ENCODE peak calls at places on chromosomes 5 and 9, in five cellular contexts. One of them, this sample, is unnamed.

GRCh38 chr5:132389453-132390286 is 20.2 kb downstream of the SLC22A5 start:
- DNase-seq in neural progenitor cell: no peak
- DNase-seq in GM23248: peak
- DNase-seq in fibroblast of lung: peak
- DNase-seq in suprapubic skin: peak
- DNase-seq in this sample: peak

GRCh38 chr5:178129296-178129695 is 1.5 kb upstream of the RMND5B start:
- DNase-seq in GM23248: no peak
- DNase-seq in suprapubic skin: no peak
- DNase-seq in fibroblast of lung: no peak
- DNase-seq in neural progenitor cell: no peak
- DNase-seq in this sample: no peak

GRCh38 chr9:114497727-114498382 is 7.4 kb downstream of the WHRN start:
- DNase-seq in fibroblast of lung: no peak
- DNase-seq in suprapubic skin: no peak
- DNase-seq in GM23248: no peak
- DNase-seq in neural progenitor cell: no peak
- DNase-seq in this sample: no peak

GRCh38 chr5:149728303-149728702 is 1.8 kb upstream of the PPARGC1B start:
- DNase-seq in neural progenitor cell: peak
- DNase-seq in suprapubic skin: no peak
- DNase-seq in GM23248: peak
- DNase-seq in fibroblast of lung: no peak
- DNase-seq in this sample: no peak

GRCh38 chr5:72268753-72269410 is 51.2 kb downstream of the MRPS27 start:
- DNase-seq in GM23248: peak
- DNase-seq in neural progenitor cell: peak
- DNase-seq in fibroblast of lung: peak
- DNase-seq in suprapubic skin: no peak
- DNase-seq in this sample: peak

GRCh38 chr9:127557466-127557869 is 54.6 kb upstream of the STXBP1 start:
- DNase-seq in GM23248: peak
- DNase-seq in suprapubic skin: no peak
- DNase-seq in fibroblast of lung: peak
- DNase-seq in neural progenitor cell: peak
- DNase-seq in this sample: no peak

GRCh38 chr5:82159014-82159413 is 119.1 kb downstream of the RPS23 start:
- DNase-seq in fibroblast of lung: peak
- DNase-seq in suprapubic skin: no peak
- DNase-seq in neural progenitor cell: no peak
- DNase-seq in GM23248: peak
- DNase-seq in this sample: peak

GRCh38 chr9:137299938-137300337 is 2.1 kb downstream of the NRARP start:
- DNase-seq in GM23248: no peak
- DNase-seq in fibroblast of lung: no peak
- DNase-seq in neural progenitor cell: peak
- DNase-seq in suprapubic skin: no peak
- DNase-seq in this sample: no peak

GRCh38 chr5:149656576-149657182 is 73.4 kb upstream of the PPARGC1B start:
- DNase-seq in GM23248: peak
- DNase-seq in suprapubic skin: no peak
- DNase-seq in fibroblast of lung: no peak
- DNase-seq in neural progenitor cell: peak
- DNase-seq in this sample: peak

GRCh38 chr9:116087246-116087645 is 66.3 kb upstream of the PAPPA start:
- DNase-seq in fibroblast of lung: peak
- DNase-seq in suprapubic skin: no peak
- DNase-seq in GM23248: peak
- DNase-seq in neural progenitor cell: peak
- DNase-seq in this sample: peak

GRCh38 chr5:39376293-39376714 is 12.0 kb upstream of the C9 start:
- DNase-seq in GM23248: peak
- DNase-seq in suprapubic skin: no peak
- DNase-seq in fibroblast of lung: peak
- DNase-seq in neural progenitor cell: peak
- DNase-seq in this sample: peak

GRCh38 chr5:181107699-181108098 is 23.3 kb downstream of the OR2V1 start:
- DNase-seq in GM23248: no peak
- DNase-seq in fibroblast of lung: no peak
- DNase-seq in suprapubic skin: no peak
- DNase-seq in neural progenitor cell: no peak
- DNase-seq in this sample: no peak

GRCh38 chr9:114428466-114428865 is 40.7 kb upstream of the AKNA start:
- DNase-seq in fibroblast of lung: no peak
- DNase-seq in GM23248: no peak
- DNase-seq in neural progenitor cell: no peak
- DNase-seq in suprapubic skin: no peak
- DNase-seq in this sample: no peak

GRCh38 chr9:93467462-93467861 is 14.1 kb upstream of the FAM120AOS start:
- DNase-seq in suprapubic skin: no peak
- DNase-seq in GM23248: no peak
- DNase-seq in neural progenitor cell: no peak
- DNase-seq in fibroblast of lung: no peak
- DNase-seq in this sample: no peak

GRCh38 chr5:14202462-14202861 is 59.3 kb downstream of the TRIO start:
- DNase-seq in GM23248: peak
- DNase-seq in fibroblast of lung: no peak
- DNase-seq in neural progenitor cell: no peak
- DNase-seq in suprapubic skin: no peak
- DNase-seq in this sample: peak

GRCh38 chr9:25418974-25419373 is 259.3 kb downstream of the TUSC1 start:
- DNase-seq in suprapubic skin: no peak
- DNase-seq in fibroblast of lung: peak
- DNase-seq in neural progenitor cell: no peak
- DNase-seq in GM23248: peak
- DNase-seq in this sample: no peak

GRCh38 chr9:86035827-86036440 is 63.4 kb downstream of the GOLM1 start:
- DNase-seq in suprapubic skin: no peak
- DNase-seq in neural progenitor cell: no peak
- DNase-seq in GM23248: no peak
- DNase-seq in fibroblast of lung: no peak
- DNase-seq in this sample: no peak

GRCh38 chr5:174690256-174690655 is 34.1 kb upstream of the MSX2 start:
- DNase-seq in fibroblast of lung: peak
- DNase-seq in neural progenitor cell: peak
- DNase-seq in GM23248: peak
- DNase-seq in suprapubic skin: no peak
- DNase-seq in this sample: no peak

GRCh38 chr5:113776832-113777525 is 263.5 kb downstream of the YTHDC2 start:
- DNase-seq in GM23248: peak
- DNase-seq in suprapubic skin: no peak
- DNase-seq in fibroblast of lung: no peak
- DNase-seq in neural progenitor cell: no peak
- DNase-seq in this sample: no peak

GRCh38 chr9:69599232-69599971 is 72.8 kb downstream of the APBA1 start:
- DNase-seq in suprapubic skin: no peak
- DNase-seq in fibroblast of lung: no peak
- DNase-seq in GM23248: peak
- DNase-seq in neural progenitor cell: no peak
- DNase-seq in this sample: no peak

GRCh38 chr5:113106821-113107220 is 130.2 kb downstream of the DCP2 start:
- DNase-seq in fibroblast of lung: no peak
- DNase-seq in GM23248: no peak
- DNase-seq in suprapubic skin: no peak
- DNase-seq in neural progenitor cell: no peak
- DNase-seq in this sample: no peak

GRCh38 chr5:132369012-132369470 is 469 bp upstream of the SLC22A5 start:
- DNase-seq in suprapubic skin: no peak
- DNase-seq in neural progenitor cell: no peak
- DNase-seq in GM23248: no peak
- DNase-seq in fibroblast of lung: peak
- DNase-seq in this sample: no peak

GRCh38 chr5:147611483-147611882 is 101.6 kb upstream of the DPYSL3 start:
- DNase-seq in neural progenitor cell: peak
- DNase-seq in GM23248: no peak
- DNase-seq in fibroblast of lung: no peak
- DNase-seq in suprapubic skin: no peak
- DNase-seq in this sample: no peak

GRCh38 chr9:74218374-74219063 is 278.6 kb upstream of the RORB start:
- DNase-seq in GM23248: no peak
- DNase-seq in neural progenitor cell: no peak
- DNase-seq in suprapubic skin: no peak
- DNase-seq in fibroblast of lung: no peak
- DNase-seq in this sample: no peak

GRCh38 chr9:95316794-95317118 is 753 bp downstream of the FANCC start:
- DNase-seq in fibroblast of lung: peak
- DNase-seq in neural progenitor cell: peak
- DNase-seq in GM23248: peak
- DNase-seq in suprapubic skin: peak
- DNase-seq in this sample: peak

GRCh38 chr9:107488400-107489143 is 997 bp downstream of the KLF4 start:
- DNase-seq in suprapubic skin: peak
- DNase-seq in neural progenitor cell: peak
- DNase-seq in fibroblast of lung: peak
- DNase-seq in GM23248: peak
- DNase-seq in this sample: peak

GRCh38 chr5:127567026-127567768 is 49.8 kb downstream of the PRRC1 start:
- DNase-seq in neural progenitor cell: no peak
- DNase-seq in fibroblast of lung: no peak
- DNase-seq in GM23248: no peak
- DNase-seq in suprapubic skin: no peak
- DNase-seq in this sample: no peak

GRCh38 chr9:134316444-134317160 is 9.7 kb upstream of the RXRA start:
- DNase-seq in suprapubic skin: peak
- DNase-seq in neural progenitor cell: no peak
- DNase-seq in fibroblast of lung: peak
- DNase-seq in GM23248: peak
- DNase-seq in this sample: no peak

GRCh38 chr5:112245616-112246015 is 173.5 kb downstream of the EPB41L4A start:
- DNase-seq in neural progenitor cell: peak
- DNase-seq in fibroblast of lung: no peak
- DNase-seq in suprapubic skin: no peak
- DNase-seq in GM23248: no peak
- DNase-seq in this sample: no peak

GRCh38 chr9:75775966-75776691 is 114.3 kb upstream of the PCSK5 start:
- DNase-seq in GM23248: no peak
- DNase-seq in fibroblast of lung: no peak
- DNase-seq in neural progenitor cell: no peak
- DNase-seq in suprapubic skin: no peak
- DNase-seq in this sample: no peak

GRCh38 chr9:127405344-127406125 is 8.6 kb downstream of the SLC2A8 start:
- DNase-seq in neural progenitor cell: no peak
- DNase-seq in GM23248: no peak
- DNase-seq in fibroblast of lung: no peak
- DNase-seq in suprapubic skin: no peak
- DNase-seq in this sample: no peak

GRCh38 chr5:33701251-33701650 is 190.5 kb downstream of the ADAMTS12 start:
- DNase-seq in fibroblast of lung: no peak
- DNase-seq in GM23248: peak
- DNase-seq in neural progenitor cell: no peak
- DNase-seq in suprapubic skin: no peak
- DNase-seq in this sample: peak

GRCh38 chr5:169637856-169638190 is 748 bp downstream of the DOCK2 start:
- DNase-seq in GM23248: no peak
- DNase-seq in neural progenitor cell: no peak
- DNase-seq in suprapubic skin: no peak
- DNase-seq in fibroblast of lung: no peak
- DNase-seq in this sample: no peak
- H3K27ac ChIP-seq in GM23248: no peak
- H3K27ac ChIP-seq in neural progenitor cell: no peak
- H3K27ac ChIP-seq in suprapubic skin: peak
- H3K27ac ChIP-seq in fibroblast of lung: no peak
- H3K27ac ChIP-seq in this sample: no peak

GRCh38 chr9:8963882-8964281 is 1164.3 kb upstream of the DMAC1 start:
- DNase-seq in suprapubic skin: no peak
- DNase-seq in GM23248: no peak
- DNase-seq in fibroblast of lung: no peak
- DNase-seq in neural progenitor cell: no peak
- DNase-seq in this sample: no peak

GRCh38 chr9:8962084-8962483 is 1162.5 kb upstream of the DMAC1 start:
- DNase-seq in fibroblast of lung: no peak
- DNase-seq in GM23248: no peak
- DNase-seq in suprapubic skin: no peak
- DNase-seq in neural progenitor cell: no peak
- DNase-seq in this sample: no peak

GRCh38 chr9:8961186-8961666 is 1161.6 kb upstream of the DMAC1 start:
- DNase-seq in suprapubic skin: no peak
- DNase-seq in fibroblast of lung: peak
- DNase-seq in neural progenitor cell: no peak
- DNase-seq in GM23248: no peak
- DNase-seq in this sample: no peak

GRCh38 chr9:8958358-8958757 is 1158.8 kb upstream of the DMAC1 start:
- DNase-seq in neural progenitor cell: no peak
- DNase-seq in fibroblast of lung: no peak
- DNase-seq in GM23248: no peak
- DNase-seq in suprapubic skin: no peak
- DNase-seq in this sample: no peak

GRCh38 chr9:8960254-8960653 is 1160.7 kb upstream of the DMAC1 start:
- DNase-seq in fibroblast of lung: no peak
- DNase-seq in GM23248: no peak
- DNase-seq in neural progenitor cell: no peak
- DNase-seq in suprapubic skin: no peak
- DNase-seq in this sample: no peak
- H3K27ac ChIP-seq in fibroblast of lung: no peak
- H3K27ac ChIP-seq in GM23248: no peak
- H3K27ac ChIP-seq in neural progenitor cell: no peak
- H3K27ac ChIP-seq in suprapubic skin: no peak
- H3K27ac ChIP-seq in this sample: no peak

GRCh38 chr9:121754655-121755436 is 103.4 kb downstream of the DAB2IP start:
- DNase-seq in suprapubic skin: no peak
- DNase-seq in neural progenitor cell: no peak
- DNase-seq in fibroblast of lung: no peak
- DNase-seq in GM23248: no peak
- DNase-seq in this sample: no peak
- H3K27ac ChIP-seq in suprapubic skin: peak
- H3K27ac ChIP-seq in neural progenitor cell: no peak
- H3K27ac ChIP-seq in fibroblast of lung: no peak
- H3K27ac ChIP-seq in GM23248: no peak
- H3K27ac ChIP-seq in this sample: no peak

DNA sequence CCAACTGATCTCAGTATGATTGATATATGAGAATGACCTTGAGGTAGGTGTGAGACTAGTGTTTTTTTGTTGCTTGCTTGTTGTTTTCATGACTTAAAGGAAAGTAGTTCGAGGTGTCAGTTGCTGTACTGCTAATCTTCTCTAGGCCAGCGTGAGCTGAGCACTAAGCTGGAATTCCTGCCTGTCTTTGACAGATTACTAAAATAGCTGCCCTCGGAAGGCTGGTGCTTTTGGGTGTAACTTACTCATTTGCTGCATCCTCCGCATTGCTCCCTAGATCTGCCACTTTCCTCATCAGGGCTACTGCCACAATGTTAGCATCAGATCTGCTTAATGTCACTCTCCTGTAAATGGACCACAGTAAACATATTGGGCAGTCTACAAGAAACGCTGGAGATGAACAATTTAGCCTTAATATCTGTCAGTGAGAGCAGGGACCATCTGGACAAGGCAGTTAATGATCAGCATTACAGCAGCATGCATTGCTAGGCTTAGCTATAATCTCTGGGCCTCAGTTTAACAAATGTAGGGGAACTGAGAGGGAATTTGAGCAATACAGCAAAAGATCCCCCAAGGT is 106.6 kb upstream of the CDH6 start:
- DNase-seq in neural progenitor cell: peak
- DNase-seq in fibroblast of lung: no peak
- DNase-seq in GM23248: no peak
- DNase-seq in suprapubic skin: no peak
- DNase-seq in this sample: no peak
- H3K27ac ChIP-seq in neural progenitor cell: no peak
- H3K27ac ChIP-seq in fibroblast of lung: no peak
- H3K27ac ChIP-seq in GM23248: no peak
- H3K27ac ChIP-seq in suprapubic skin: no peak
- H3K27ac ChIP-seq in this sample: no peak